ENCODE peak calls at places on chromosomes 3 and 15, in ten cellular contexts. T is uterus, D is stomach, J is HCT116, F is IMR-90, K is heart left ventricle, L is transverse colon, Y is breast epithelium, X is esophagus squamous epithelium, P is adrenal gland. G is an unnamed sample. For H3K27me3, the result is how much of the 10 kb centered on the place peaks cover.

GRCh38 chr3:63945558-63946096 is 33.4 kb upstream of the SCAANT1 start:
- DNase-seq in J (no peak), F (peak), Y (no peak), X (no peak), K (no peak), T (no peak), L (no peak), D (peak), P (no peak), G (no peak)

GRCh38 chr3:156005698-156006097 is 114.7 kb upstream of the KCNAB1 start:
- DNase-seq in P (no peak), K (no peak), D (no peak), L (no peak), J (no peak), T (no peak), F (no peak), X (no peak), Y (no peak), G (no peak)

GRCh38 chr3:188832961-188833615 is 338.7 kb upstream of the TPRG1 start:
- DNase-seq in Y (peak), X (no peak), J (no peak), K (no peak), F (no peak), T (no peak), D (no peak), L (no peak), P (no peak), G (no peak)

GRCh38 chr3:107285197-107285596 is 92.0 kb upstream of the CCDC54 start:
- DNase-seq in D (no peak), P (no peak), X (no peak), K (no peak), L (no peak), F (peak), J (no peak), Y (no peak), T (no peak), G (no peak)

GRCh38 chr15:93584021-93584420 is 495.0 kb upstream of the RGMA start:
- DNase-seq in L (no peak), X (no peak), P (no peak), K (no peak), F (no peak), T (peak), D (no peak), J (no peak), Y (no peak), G (no peak)

GRCh38 chr3:129434140-129434539 is 5.6 kb downstream of the MBD4 start:
- DNase-seq in F (no peak), X (no peak), T (no peak), Y (no peak), K (no peak), P (no peak), L (no peak), J (no peak), D (no peak), G (no peak)

GRCh38 chr3:55439657-55440405 is 47.3 kb downstream of the WNT5A start:
- DNase-seq in Y (no peak), J (no peak), K (no peak), T (no peak), L (no peak), D (no peak), P (no peak), F (no peak), X (no peak), G (no peak)

GRCh38 chr3:4355401-4356224 is 52.4 kb downstream of the SETMAR start:
- DNase-seq in T (peak), P (peak), F (no peak), K (peak), X (no peak), J (no peak), D (peak), Y (no peak), L (no peak), G (peak)

GRCh38 chr15:89905846-89906378 is 6.8 kb downstream of the ARPIN start:
- DNase-seq in T (no peak), Y (no peak), L (no peak), K (no peak), J (no peak), P (peak), F (no peak), X (no peak), D (no peak), G (no peak)

GRCh38 chr3:10206166-10206511 is 41.4 kb downstream of the IRAK2 start:
- DNase-seq in F (no peak), T (no peak), J (no peak), K (no peak), L (no peak), P (no peak), D (no peak), X (no peak), Y (no peak), G (no peak)

GRCh38 chr3:53796161-53796560 is 50.1 kb downstream of the CHDH start:
- DNase-seq in K (peak), Y (no peak), J (no peak), L (peak), D (peak), P (peak), T (no peak), F (no peak), X (no peak), G (no peak)

GRCh38 chr15:52183562-52184173 is 7.5 kb downstream of the GNB5 start:
- DNase-seq in K (no peak), X (no peak), P (peak), F (peak), T (no peak), D (peak), L (peak), J (no peak), Y (no peak), G (no peak)

GRCh38 chr15:74252291-74253080 is 16.4 kb downstream of the CCDC33 start:
- DNase-seq in L (no peak), J (no peak), Y (no peak), K (peak), P (peak), F (peak), T (no peak), D (no peak), X (no peak), G (no peak)

GRCh38 chr15:74257623-74258022 is 21.5 kb downstream of the CCDC33 start:
- DNase-seq in P (no peak), X (no peak), D (no peak), T (no peak), J (no peak), Y (no peak), L (no peak), K (no peak), F (no peak), G (no peak)

GRCh38 chr15:74251187-74251811 is 15.2 kb downstream of the CCDC33 start:
- DNase-seq in P (peak), Y (peak), T (no peak), X (no peak), D (peak), J (no peak), L (no peak), K (peak), F (no peak), G (peak)

GRCh38 chr15:74257105-74257504 is 21.0 kb downstream of the CCDC33 start:
- DNase-seq in T (no peak), D (no peak), P (no peak), K (no peak), L (no peak), F (no peak), J (no peak), X (no peak), Y (no peak), G (no peak)

GRCh38 chr15:74253276-74253921 is 17.3 kb downstream of the CCDC33 start:
- DNase-seq in L (no peak), J (no peak), T (no peak), P (no peak), X (no peak), D (no peak), Y (no peak), F (peak), K (no peak), G (no peak)
- H3K27me3 ChIP-seq in L (under half), J (under half), T (under half), P (under half), X (under half), D (under half), Y (under half), F (half or more), K (under half), G (under half)

GRCh38 chr3:49534581-49535495 is 19.4 kb upstream of the BSN start:
- DNase-seq in P (no peak), D (peak), L (no peak), T (no peak), K (no peak), J (no peak), X (no peak), F (no peak), Y (no peak), G (peak)
- TF ChIP-seq POLR2A in P (no peak), D (no peak), L (no peak), T (no peak), K (no peak), J (no peak), X (no peak), F (no peak), Y (no peak), G (no peak)

GRCh38 chr3:123986427-123986826 is 5.5 kb downstream of the ROPN1 start:
- DNase-seq in Y (no peak), D (no peak), J (no peak), K (no peak), F (no peak), L (no peak), P (no peak), X (no peak), T (no peak), G (no peak)

GRCh38 chr3:123980539-123980938 is 11.4 kb downstream of the ROPN1 start:
- DNase-seq in K (no peak), P (no peak), T (no peak), D (no peak), Y (no peak), X (no peak), J (no peak), L (no peak), F (no peak), G (no peak)

GRCh38 chr3:123984957-123985356 is 7.0 kb downstream of the ROPN1 start:
- DNase-seq in P (no peak), T (no peak), J (no peak), K (no peak), X (no peak), Y (no peak), D (no peak), L (peak), F (no peak), G (no peak)

GRCh38 chr3:123984350-123984749 is 7.6 kb downstream of the ROPN1 start:
- DNase-seq in K (no peak), D (no peak), P (no peak), T (no peak), X (no peak), F (no peak), J (no peak), L (no peak), Y (no peak), G (no peak)
- H3K27me3 ChIP-seq in K (under half), D (half or more), P (under half), T (under half), X (under half), F (under half), J (under half), L (under half), Y (under half), G (under half)

DNA sequence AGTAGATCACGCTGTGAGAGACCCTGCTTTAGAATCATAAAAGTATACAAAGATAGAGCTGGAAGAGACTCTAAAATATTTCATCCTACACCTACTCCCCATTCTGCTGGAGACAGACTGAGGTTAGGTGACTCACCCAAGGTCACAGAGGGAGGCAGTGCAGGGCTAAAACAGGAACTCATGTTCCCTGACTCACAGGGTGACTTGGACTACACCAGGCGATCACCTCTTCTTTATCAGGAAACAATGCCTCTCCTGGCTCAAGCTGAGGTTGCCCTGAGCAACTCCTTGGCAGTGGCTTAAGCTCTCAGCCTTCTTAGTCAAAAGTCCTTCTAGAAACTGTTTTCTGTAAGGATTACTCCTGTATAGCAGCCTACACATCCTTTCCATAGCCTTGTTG is 26.4 kb upstream of the TNFAIP8L3 start:
- DNase-seq in J (peak), T (peak), P (peak), D (no peak), X (no peak), K (no peak), Y (no peak), F (peak), L (no peak), G (no peak)
- TF ChIP-seq POLR2A in J (no peak), T (no peak), P (no peak), D (no peak), X (no peak), K (no peak), Y (no peak), F (no peak), L (no peak), G (no peak)

GRCh38 chr3:190320594-190321362 is 1.5 kb downstream of the CLDN1 start:
- DNase-seq in T (no peak), L (no peak), J (no peak), D (no peak), F (no peak), P (no peak), Y (no peak), K (no peak), X (no peak), G (no peak)
- H3K27me3 ChIP-seq in T (under half), L (under half), J (under half), D (under half), F (under half), P (under half), Y (under half), K (under half), X (under half), G (under half)

GRCh38 chr3:138862531-138862923 is 27.8 kb upstream of the PIK3CB start:
- DNase-seq in T (no peak), J (peak), P (no peak), K (peak), X (no peak), L (peak), Y (no peak), D (peak), F (no peak), G (no peak)
- TF ChIP-seq POLR2A in T (no peak), J (no peak), P (no peak), K (no peak), X (no peak), L (no peak), Y (no peak), D (no peak), F (no peak), G (no peak)

GRCh38 chr15:67084561-67084960 is 19.2 kb downstream of the SMAD3 start:
- DNase-seq in X (no peak), L (no peak), J (no peak), P (no peak), T (no peak), K (no peak), F (no peak), Y (no peak), D (no peak), G (no peak)
- H3K27me3 ChIP-seq in X (under half), L (under half), J (under half), P (under half), T (under half), K (under half), F (under half), Y (under half), D (under half), G (under half)

G was measured in right lobe of liver.